ENCODE peak calls at places on chromosomes 3 and 15, in ten cellular contexts. G is esophagus muscularis mucosa; Z is A549; K is WERI-Rb-1; Y is right cardiac atrium; U is transverse colon; E is aorta; A is heart right ventricle; M is cardiac muscle cell; I is naive thymus-derived CD4-positive, alpha-beta T cell. F is an unnamed sample.

GRCh38 chr3:140628606-140629005 is 49.3 kb upstream of the TRIM42 start:
- DNase-seq in G (no peak), Z (no peak), K (no peak), Y (no peak), U (no peak), E (no peak), A (no peak), M (no peak), I (no peak), F (no peak)

GRCh38 chr15:58369261-58369699 is 62.5 kb upstream of the LIPC start:
- DNase-seq in G (peak; percentile 89), Z (no peak), K (no peak), Y (no peak), U (no peak), E (no peak), A (no peak), M (peak; percentile 87), I (no peak), F (no peak)

GRCh38 chr15:85804481-85805165 is 9.9 kb upstream of the KLHL25 start:
- DNase-seq in G (no peak), Z (no peak), K (no peak), Y (no peak), U (no peak), E (no peak), A (no peak), M (peak; percentile 28), I (no peak), F (no peak)

GRCh38 chr3:45683417-45684326 is 5.5 kb upstream of the SACM1L start:
- DNase-seq in G (no peak), Z (peak; percentile 30), K (no peak), Y (no peak), U (no peak), E (no peak), A (no peak), M (no peak), I (no peak), F (no peak)

GRCh38 chr3:151421956-151422355 is 37.4 kb upstream of the P2RY12 start:
- DNase-seq in G (no peak), Z (no peak), K (no peak), Y (no peak), U (no peak), E (no peak), A (no peak), M (no peak), I (no peak), F (no peak)

GRCh38 chr15:42332331-42332730 is 27.0 kb upstream of the CAPN3 start:
- DNase-seq in G (no peak), Z (no peak), K (no peak), Y (no peak), U (no peak), E (no peak), A (no peak), M (peak; percentile 17), I (no peak), F (no peak)

GRCh38 chr15:84911879-84912660 is 27.6 kb downstream of the SLC28A1 start:
- DNase-seq in G (peak; percentile 95), Z (peak; percentile 96), K (no peak), Y (peak; percentile 95), U (peak; percentile 61), E (peak; percentile 97), A (peak; percentile 86), M (peak; percentile 100), I (no peak), F (no peak)

GRCh38 chr15:71093089-71094024 is 21.9 kb upstream of the THSD4 start:
- DNase-seq in G (peak; percentile 82), Z (peak; percentile 61), K (no peak), Y (no peak), U (peak; percentile 72), E (no peak), A (no peak), M (peak; percentile 30), I (no peak), F (no peak)

GRCh38 chr15:67707520-67708283 is 117.6 kb upstream of the SKOR1 start:
- DNase-seq in G (no peak), Z (no peak), K (no peak), Y (no peak), U (no peak), E (no peak), A (no peak), M (no peak), I (no peak), F (no peak)

GRCh38 chr3:183637106-183637486 is 1.7 kb downstream of the KLHL24 start:
- DNase-seq in G (no peak), Z (no peak), K (no peak), Y (no peak), U (no peak), E (no peak), A (no peak), M (no peak), I (no peak), F (no peak)

GRCh38 chr3:84136425-84136824 is 822.4 kb upstream of the CADM2 start:
- DNase-seq in G (no peak), Z (peak; percentile 2), K (no peak), Y (no peak), U (no peak), E (no peak), A (no peak), M (no peak), I (no peak), F (no peak)

GRCh38 chr3:126418661-126419131 is 24.0 kb downstream of the CFAP100 start:
- DNase-seq in G (no peak), Z (no peak), K (no peak), Y (no peak), U (no peak), E (peak; percentile 44), A (no peak), M (no peak), I (no peak), F (peak; percentile 19)

GRCh38 chr3:157261000-157261399 is 101.1 kb upstream of the CCNL1 start:
- DNase-seq in G (no peak), Z (no peak), K (no peak), Y (no peak), U (no peak), E (no peak), A (no peak), M (peak; percentile 82), I (no peak), F (no peak)

GRCh38 chr3:15636028-15636709 is 34.6 kb downstream of the BTD start:
- DNase-seq in G (no peak), Z (peak; percentile 78), K (no peak), Y (peak; percentile 57), U (no peak), E (no peak), A (no peak), M (peak; percentile 87), I (no peak), F (no peak)

GRCh38 chr3:30660128-30660525 is 53.7 kb downstream of the TGFBR2 start:
- DNase-seq in G (no peak), Z (no peak), K (no peak), Y (no peak), U (no peak), E (no peak), A (no peak), M (no peak), I (no peak), F (no peak)

GRCh38 chr15:89335289-89336041 is 841 bp upstream of the POLG start:
- DNase-seq in G (no peak), Z (no peak), K (peak; percentile 57), Y (no peak), U (peak; percentile 43), E (no peak), A (no peak), M (no peak), I (no peak), F (no peak)

GRCh38 chr3:76550522-76551201 is 489.2 kb upstream of the ROBO2 start:
- DNase-seq in G (no peak), Z (no peak), K (no peak), Y (no peak), U (no peak), E (no peak), A (no peak), M (no peak), I (no peak), F (no peak)
- H3K9me3 ChIP-seq in G (no peaks in the 10 kb centered on the region), Z (peaks cover 4% of the 10 kb centered on the region), K (no peaks in the 10 kb centered on the region), Y (no peaks in the 10 kb centered on the region), U (no peaks in the 10 kb centered on the region), E (no peaks in the 10 kb centered on the region), A (peaks cover 5% of the 10 kb centered on the region), M (no peaks in the 10 kb centered on the region), I (no peaks in the 10 kb centered on the region), F (no peaks in the 10 kb centered on the region)

DNA sequence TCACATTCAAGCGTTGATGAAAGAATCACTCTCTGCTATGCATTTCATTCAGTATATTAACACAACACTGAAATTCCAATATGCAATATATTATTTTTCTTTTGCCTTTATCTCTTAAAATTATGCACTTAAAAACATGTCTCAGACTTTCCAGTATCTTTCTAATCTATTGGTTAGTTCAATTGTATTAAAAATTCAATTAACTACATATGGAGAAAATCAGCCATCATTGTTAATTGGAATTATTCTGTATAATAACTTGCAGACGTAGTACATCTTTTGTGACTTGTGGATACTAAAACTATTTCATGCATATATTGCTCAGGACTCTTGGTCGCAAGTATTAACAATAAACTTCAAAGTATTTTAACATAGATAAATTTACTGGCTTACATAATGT is 715.6 kb downstream of the GRM7 start:
- DNase-seq in G (no peak), Z (no peak), K (no peak), Y (no peak), U (no peak), E (no peak), A (no peak), M (no peak), I (no peak), F (no peak)
- H3K9me3 ChIP-seq in G (no peaks in the 10 kb centered on the region), Z (no peaks in the 10 kb centered on the region), K (no peaks in the 10 kb centered on the region), Y (no peaks in the 10 kb centered on the region), U (no peaks in the 10 kb centered on the region), E (no peaks in the 10 kb centered on the region), A (peaks cover 9% of the 10 kb centered on the region), M (no peaks in the 10 kb centered on the region), I (no peaks in the 10 kb centered on the region), F (no peaks in the 10 kb centered on the region)

DNA sequence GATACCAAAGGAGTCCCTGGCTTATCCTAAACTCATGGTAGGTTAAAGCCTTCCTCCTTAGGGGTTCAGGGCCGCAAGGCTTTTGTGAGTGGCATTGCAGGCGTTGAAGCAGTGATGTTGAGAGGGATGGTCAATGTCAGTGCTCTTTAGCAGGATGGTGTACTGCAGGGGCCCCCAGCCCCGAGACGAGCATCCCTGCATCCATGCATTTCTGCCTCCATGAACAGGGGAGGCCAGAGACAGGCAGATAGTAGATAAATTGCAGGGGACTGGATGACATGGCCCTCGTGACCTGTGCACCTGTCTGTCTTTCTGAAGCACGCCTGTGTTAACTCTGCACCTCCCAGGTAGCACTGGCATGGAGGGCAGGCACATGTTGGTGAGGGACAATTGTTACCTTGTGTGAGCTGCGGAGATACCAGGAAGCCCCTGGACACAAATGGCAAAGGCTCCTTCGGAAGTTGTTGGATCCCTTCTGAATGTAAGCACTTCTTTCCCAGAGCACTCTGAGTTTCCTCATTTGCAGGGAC is 133.5 kb downstream of the SNRPN start:
- DNase-seq in G (no peak), Z (no peak), K (no peak), Y (no peak), U (no peak), E (no peak), A (no peak), M (no peak), I (no peak), F (no peak)
- H3K9me3 ChIP-seq in G (peaks cover 100% of the 10 kb centered on the region), Z (peaks cover 2% of the 10 kb centered on the region), K (no peaks in the 10 kb centered on the region), Y (peaks cover 35% of the 10 kb centered on the region), U (peaks cover 39% of the 10 kb centered on the region), E (peaks cover 29% of the 10 kb centered on the region), A (peaks cover 98% of the 10 kb centered on the region), M (no peaks in the 10 kb centered on the region), I (peaks cover 63% of the 10 kb centered on the region), F (peaks cover 11% of the 10 kb centered on the region)

DNA sequence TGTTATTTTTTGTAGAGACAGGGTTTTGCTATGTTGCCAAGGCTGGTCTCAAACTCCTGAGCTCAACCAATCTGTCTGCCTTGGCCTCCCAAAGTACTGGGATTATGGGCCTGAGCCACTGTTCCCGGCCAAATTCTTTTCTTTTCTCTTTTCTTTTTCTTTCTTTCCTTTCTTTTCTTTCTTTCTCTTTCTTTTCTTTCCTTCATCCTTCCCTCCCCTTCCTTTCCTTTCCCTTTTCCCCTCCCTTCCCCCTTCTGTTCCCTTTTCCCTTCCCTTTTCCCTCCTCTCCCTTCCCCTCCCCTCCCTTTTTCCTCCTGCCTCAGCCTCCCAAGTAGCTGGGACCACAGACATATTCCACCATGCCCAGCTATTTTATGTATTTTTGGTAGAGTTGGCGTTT is 3.1 kb upstream of the ARF4 start:
- DNase-seq in G (no peak), Z (no peak), K (no peak), Y (no peak), U (no peak), E (no peak), A (no peak), M (no peak), I (no peak), F (no peak)
- H3K9me3 ChIP-seq in G (no peaks in the 10 kb centered on the region), Z (no peaks in the 10 kb centered on the region), K (no peaks in the 10 kb centered on the region), Y (no peaks in the 10 kb centered on the region), U (no peaks in the 10 kb centered on the region), E (peaks cover 2% of the 10 kb centered on the region), A (no peaks in the 10 kb centered on the region), M (no peaks in the 10 kb centered on the region), I (no peaks in the 10 kb centered on the region), F (no peaks in the 10 kb centered on the region)

F was measured in Caco-2.